ENCODE peak calls at places on chromosomes 3 and 15, in seven cellular contexts. G is CD8-positive, alpha-beta memory T cell; Y is spleen; E is hepatocyte; C is mesendoderm; K is BE2C; L is body of pancreas. S is an unnamed sample. For H3K4me1, the result is how much of the 10 kb centered on the place peaks cover.

GRCh38 chr3:137217733-137218132 is 259.9 kb downstream of the IL20RB start:
- DNase-seq in G (no peak), Y (no peak), E (no peak), C (peak), K (peak), L (no peak), S (no peak)

GRCh38 chr3:28267984-28268849 is 26.8 kb downstream of the CMC1 start:
- DNase-seq in G (no peak), Y (no peak), E (no peak), C (peak), K (no peak), L (peak), S (no peak)

GRCh38 chr3:42961633-42962032 is 17.5 kb upstream of the GASK1A start:
- DNase-seq in G (no peak), Y (no peak), E (peak), C (peak), K (peak), L (peak), S (peak)

GRCh38 chr15:41474436-41474835 is 19.2 kb upstream of the ITPKA start:
- DNase-seq in G (no peak), Y (no peak), E (no peak), C (no peak), K (no peak), L (no peak), S (no peak)

GRCh38 chr3:194220776-194221735 is 85.1 kb downstream of the HES1 start:
- DNase-seq in G (no peak), Y (no peak), E (no peak), C (no peak), K (no peak), L (no peak), S (no peak)

GRCh38 chr3:16249336-16249735 is 15.4 kb downstream of the DPH3 start:
- DNase-seq in G (no peak), Y (peak), E (no peak), C (peak), K (peak), L (no peak), S (peak)

GRCh38 chr3:57682284-57682683 is 10.6 kb downstream of the DENND6A start:
- DNase-seq in G (no peak), Y (no peak), E (no peak), C (no peak), K (no peak), L (no peak), S (no peak)

GRCh38 chr15:43279496-43279895 is 12.8 kb upstream of the TGM5 start:
- DNase-seq in G (no peak), Y (no peak), E (no peak), C (no peak), K (no peak), L (no peak), S (no peak)

GRCh38 chr3:52458770-52459540 is 3.6 kb downstream of the NISCH start:
- DNase-seq in G (no peak), Y (no peak), E (no peak), C (no peak), K (no peak), L (no peak), S (no peak)

GRCh38 chr3:189143321-189143720 is 28.4 kb upstream of the TPRG1 start:
- DNase-seq in G (no peak), Y (no peak), E (no peak), C (peak), K (no peak), L (no peak), S (no peak)

GRCh38 chr15:40768492-40769309 is 1.1 kb upstream of the C15orf62 start:
- DNase-seq in G (no peak), Y (peak), E (no peak), C (no peak), K (no peak), L (no peak), S (no peak)

GRCh38 chr3:58630081-58630709 is 36.4 kb downstream of the FAM3D start:
- DNase-seq in G (peak), Y (no peak), E (peak), C (peak), K (peak), L (peak), S (peak)

GRCh38 chr3:89851974-89852621 is 744.7 kb downstream of the EPHA3 start:
- DNase-seq in G (no peak), Y (no peak), E (peak), C (peak), K (peak), L (peak), S (peak)

GRCh38 chr15:59999064-59999377 is 5.1 kb upstream of the FOXB1 start:
- DNase-seq in G (no peak), Y (no peak), E (no peak), C (peak), K (no peak), L (no peak), S (no peak)

GRCh38 chr15:38699633-38700230 is 135.1 kb upstream of the RASGRP1 start:
- DNase-seq in G (peak), Y (no peak), E (peak), C (peak), K (peak), L (peak), S (peak)

GRCh38 chr3:21718943-21719591 is 31.9 kb downstream of the ZNF385D start:
- DNase-seq in G (no peak), Y (no peak), E (no peak), C (no peak), K (no peak), L (no peak), S (no peak)

GRCh38 chr3:12399226-12399625 is 85.1 kb upstream of the TSEN2 start:
- DNase-seq in G (no peak), Y (no peak), E (no peak), C (no peak), K (no peak), L (no peak), S (no peak)

GRCh38 chr3:46923559-46924350 is 46.2 kb downstream of the PTH1R start:
- DNase-seq in G (no peak), Y (peak), E (peak), C (peak), K (peak), L (peak), S (peak)

GRCh38 chr3:161221881-161222600 is 930 bp downstream of the NMD3 start:
- DNase-seq in G (no peak), Y (no peak), E (peak), C (peak), K (no peak), L (peak), S (peak)

GRCh38 chr3:119817964-119818363 is 36.1 kb downstream of the NR1I2 start:
- DNase-seq in G (no peak), Y (no peak), E (no peak), C (peak), K (no peak), L (no peak), S (no peak)

GRCh38 chr3:115823083-115823482 is 199.8 kb downstream of the GAP43 start:
- DNase-seq in G (no peak), Y (no peak), E (no peak), C (no peak), K (no peak), L (no peak), S (no peak)

GRCh38 chr3:31370681-31371080 is 162.0 kb upstream of the STT3B start:
- DNase-seq in G (no peak), Y (no peak), E (peak), C (no peak), K (no peak), L (no peak), S (no peak)

GRCh38 chr3:195729476-195729875 is 8.7 kb downstream of the MUC20 start:
- DNase-seq in G (no peak), Y (no peak), E (no peak), C (no peak), K (no peak), L (no peak), S (no peak)

GRCh38 chr15:90231028-90232017 is 2.4 kb downstream of the CIB1 start:
- DNase-seq in G (peak), Y (peak), E (no peak), C (no peak), K (no peak), L (peak), S (no peak)

GRCh38 chr15:91592586-91592985 is 260.9 kb upstream of the SLCO3A1 start:
- DNase-seq in G (no peak), Y (no peak), E (no peak), C (no peak), K (no peak), L (no peak), S (no peak)

GRCh38 chr15:84749111-84749991 is 959 bp downstream of the ZNF592 start:
- DNase-seq in G (peak), Y (peak), E (peak), C (peak), K (peak), L (peak), S (peak)

GRCh38 chr15:35289029-35289617 is 204.0 kb upstream of the NANOGP8 start:
- DNase-seq in G (no peak), Y (no peak), E (peak), C (peak), K (peak), L (peak), S (peak)

GRCh38 chr3:13278783-13279531 is 141.2 kb downstream of the NUP210 start:
- DNase-seq in G (no peak), Y (peak), E (no peak), C (no peak), K (no peak), L (no peak), S (no peak)

GRCh38 chr15:71549100-71549499 is 261.3 kb upstream of the NR2E3 start:
- DNase-seq in G (no peak), Y (no peak), E (no peak), C (no peak), K (no peak), L (no peak), S (no peak)

GRCh38 chr15:69576948-69577351 is 124.3 kb downstream of the RPLP1 start:
- DNase-seq in G (no peak), Y (no peak), E (no peak), C (no peak), K (no peak), L (peak), S (no peak)

GRCh38 chr3:64067510-64068346 is 44.4 kb upstream of the PSMD6 start:
- DNase-seq in G (no peak), Y (no peak), E (no peak), C (no peak), K (peak), L (no peak), S (no peak)

GRCh38 chr3:183468424-183468823 is 40.0 kb upstream of the MCF2L2 start:
- DNase-seq in G (no peak), Y (no peak), E (no peak), C (no peak), K (no peak), L (no peak), S (no peak)

GRCh38 chr3:11600501-11601282 is 43.0 kb downstream of the VGLL4 start:
- DNase-seq in G (no peak), Y (no peak), E (peak), C (peak), K (no peak), L (peak), S (peak)

GRCh38 chr15:66780172-66780972 is 78.3 kb downstream of the SMAD6 start:
- DNase-seq in G (no peak), Y (no peak), E (peak), C (no peak), K (no peak), L (peak), S (no peak)

GRCh38 chr3:189389346-189389745 is 217.6 kb downstream of the TPRG1 start:
- DNase-seq in G (no peak), Y (no peak), E (no peak), C (no peak), K (no peak), L (no peak), S (no peak)

GRCh38 chr15:92906563-92907081 is 6.5 kb downstream of the CHD2 start:
- DNase-seq in G (no peak), Y (no peak), E (peak), C (no peak), K (no peak), L (peak), S (peak)

GRCh38 chr3:47261301-47261700 is 21.3 kb downstream of the KIF9 start:
- DNase-seq in G (no peak), Y (peak), E (no peak), C (peak), K (peak), L (no peak), S (no peak)

GRCh38 chr3:149152420-149152819 is 23.0 kb downstream of the HPS3 start:
- DNase-seq in G (no peak), Y (no peak), E (no peak), C (peak), K (no peak), L (no peak), S (no peak)

GRCh38 chr3:10373686-10374261 is 52.9 kb upstream of the SEC13 start:
- DNase-seq in G (no peak), Y (peak), E (no peak), C (peak), K (no peak), L (no peak), S (no peak)

GRCh38 chr15:101618861-101619614 is 33.1 kb downstream of the TM2D3 start:
- DNase-seq in G (no peak), Y (peak), E (no peak), C (peak), K (no peak), L (no peak), S (no peak)

GRCh38 chr15:64895285-64896065 is 16.2 kb upstream of the ANKDD1A start:
- DNase-seq in G (peak), Y (no peak), E (no peak), C (no peak), K (no peak), L (no peak), S (no peak)

GRCh38 chr15:64898406-64898805 is 13.3 kb upstream of the ANKDD1A start:
- DNase-seq in G (no peak), Y (no peak), E (no peak), C (no peak), K (no peak), L (no peak), S (no peak)

GRCh38 chr15:64894395-64895056 is 17.2 kb upstream of the ANKDD1A start:
- DNase-seq in G (peak), Y (peak), E (peak), C (peak), K (no peak), L (no peak), S (no peak)

GRCh38 chr15:64896371-64897069 is 15.2 kb upstream of the ANKDD1A start:
- DNase-seq in G (no peak), Y (no peak), E (no peak), C (no peak), K (no peak), L (no peak), S (no peak)

GRCh38 chr15:64897345-64897985 is 14.2 kb upstream of the ANKDD1A start:
- DNase-seq in G (no peak), Y (peak), E (peak), C (no peak), K (no peak), L (peak), S (no peak)
- H3K4me1 ChIP-seq in G (half or more), Y (half or more), E (under half), C (under half), K (under half), L (under half), S (under half)

GRCh38 chr15:99129644-99130043 is 24.8 kb downstream of the SYNM start:
- DNase-seq in G (no peak), Y (no peak), E (no peak), C (no peak), K (no peak), L (no peak), S (no peak)
- H3K4me1 ChIP-seq in G (under half), Y (under half), E (under half), C (under half), K (under half), L (under half), S (under half)

DNA sequence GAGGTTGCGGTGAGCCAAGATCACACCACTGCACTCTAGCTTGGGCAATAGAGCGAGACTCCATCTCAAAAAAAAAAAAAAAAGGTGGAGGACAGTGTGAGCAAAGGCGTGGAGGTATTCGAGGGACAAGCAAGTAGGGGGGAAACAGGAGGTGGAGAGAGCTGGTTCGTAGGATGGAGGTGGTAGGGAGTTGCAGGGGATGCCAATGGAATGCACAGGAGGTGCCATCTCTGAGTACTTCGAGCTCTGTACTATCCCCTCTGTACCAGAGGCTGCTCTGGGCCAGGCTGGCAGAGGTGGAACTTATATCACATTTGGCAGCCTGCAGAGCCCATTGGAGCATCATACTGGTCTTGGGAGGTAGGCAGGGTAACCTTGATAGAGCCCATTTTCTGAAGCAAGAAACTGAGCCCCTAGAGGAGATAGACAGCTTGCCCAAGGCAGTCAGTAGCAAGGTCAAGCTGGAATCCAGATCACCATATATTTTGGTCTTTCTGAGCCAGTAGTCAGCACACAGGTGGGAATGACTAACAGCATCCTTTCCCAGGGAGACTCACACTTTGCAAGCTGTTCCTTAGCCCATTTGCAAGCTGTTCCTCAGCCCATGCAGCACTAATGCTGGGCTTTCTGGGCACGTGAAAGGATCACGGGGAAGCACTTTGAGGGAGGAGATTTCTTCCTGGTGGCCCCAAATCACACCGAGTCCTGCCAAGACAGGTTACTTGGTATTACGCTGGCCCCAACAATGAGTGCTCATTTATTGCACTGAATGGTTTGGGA is 9.2 kb upstream of the CCDC33 start:
- DNase-seq in G (no peak), Y (no peak), E (no peak), C (no peak), K (no peak), L (no peak), S (no peak)
- H3K4me1 ChIP-seq in G (under half), Y (under half), E (under half), C (under half), K (half or more), L (under half), S (under half)

GRCh38 chr3:101268987-101269386 is 51.4 kb downstream of the IMPG2 start:
- DNase-seq in G (no peak), Y (no peak), E (no peak), C (no peak), K (no peak), L (no peak), S (no peak)
- H3K4me1 ChIP-seq in G (under half), Y (under half), E (under half), C (under half), K (under half), L (under half), S (under half)

GRCh38 chr3:99344216-99344615 is 294.2 kb upstream of the COL8A1 start:
- DNase-seq in G (no peak), Y (no peak), E (no peak), C (no peak), K (no peak), L (no peak), S (no peak)

GRCh38 chr3:99352811-99353210 is 285.6 kb upstream of the COL8A1 start:
- DNase-seq in G (no peak), Y (no peak), E (no peak), C (no peak), K (no peak), L (no peak), S (no peak)

GRCh38 chr3:99351097-99351496 is 287.3 kb upstream of the COL8A1 start:
- DNase-seq in G (no peak), Y (no peak), E (peak), C (no peak), K (no peak), L (no peak), S (no peak)

DNA sequence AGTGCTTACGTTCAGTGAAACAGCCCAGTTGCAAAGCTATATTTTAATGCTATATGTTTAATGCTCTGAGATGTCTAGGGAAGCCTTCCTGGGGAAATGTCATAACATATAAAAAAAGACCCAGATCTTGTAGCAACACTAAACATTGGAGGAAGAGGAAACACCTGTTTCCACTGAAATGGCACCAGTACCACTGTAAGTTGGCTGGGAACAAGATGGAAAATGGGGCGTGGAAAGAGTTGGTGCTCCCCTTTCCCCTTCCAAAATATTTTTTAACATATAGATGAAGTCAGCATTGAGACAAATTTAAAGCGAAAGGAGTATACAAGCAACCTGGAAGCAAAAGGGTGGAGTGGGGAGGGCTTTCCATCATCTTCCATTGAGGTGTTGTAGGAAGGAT is 289.9 kb upstream of the COL8A1 start:
- DNase-seq in G (no peak), Y (no peak), E (no peak), C (no peak), K (no peak), L (no peak), S (no peak)
- H3K4me1 ChIP-seq in G (under half), Y (under half), E (under half), C (under half), K (under half), L (under half), S (under half)

GRCh38 chr15:57502116-57502515 is 89.6 kb upstream of the MYZAP start:
- DNase-seq in G (no peak), Y (no peak), E (no peak), C (peak), K (no peak), L (no peak), S (no peak)

GRCh38 chr15:57500979-57501576 is 90.6 kb upstream of the MYZAP start:
- DNase-seq in G (no peak), Y (no peak), E (no peak), C (no peak), K (no peak), L (no peak), S (no peak)

GRCh38 chr15:57496946-57497944 is 94.5 kb upstream of the MYZAP start:
- DNase-seq in G (no peak), Y (no peak), E (peak), C (peak), K (peak), L (peak), S (no peak)

GRCh38 chr15:57503051-57503702 is 88.5 kb upstream of the MYZAP start:
- DNase-seq in G (no peak), Y (no peak), E (no peak), C (peak), K (no peak), L (no peak), S (peak)

DNA sequence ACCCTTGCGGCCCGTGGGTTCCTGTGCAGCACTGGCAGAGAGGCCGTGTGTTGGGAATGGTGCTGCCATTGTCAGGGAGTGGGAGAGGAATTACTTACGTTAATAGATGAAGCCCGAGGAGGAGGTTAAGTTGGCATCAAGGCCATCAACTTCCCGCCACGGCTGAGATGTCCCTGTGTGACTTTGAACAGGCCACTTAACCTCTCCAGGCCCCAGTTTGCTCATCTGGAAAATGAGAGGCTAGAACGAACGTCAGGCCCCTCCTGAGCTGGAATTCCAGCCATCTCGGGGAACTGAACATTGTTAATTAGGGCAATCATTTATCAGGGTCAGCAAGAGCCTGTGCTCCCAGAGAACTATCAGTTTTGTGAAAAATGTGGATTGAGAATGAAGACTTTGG is 91.4 kb upstream of the MYZAP start:
- DNase-seq in G (no peak), Y (no peak), E (no peak), C (peak), K (no peak), L (no peak), S (no peak)
- H3K4me1 ChIP-seq in G (under half), Y (under half), E (half or more), C (under half), K (under half), L (half or more), S (under half)

DNA sequence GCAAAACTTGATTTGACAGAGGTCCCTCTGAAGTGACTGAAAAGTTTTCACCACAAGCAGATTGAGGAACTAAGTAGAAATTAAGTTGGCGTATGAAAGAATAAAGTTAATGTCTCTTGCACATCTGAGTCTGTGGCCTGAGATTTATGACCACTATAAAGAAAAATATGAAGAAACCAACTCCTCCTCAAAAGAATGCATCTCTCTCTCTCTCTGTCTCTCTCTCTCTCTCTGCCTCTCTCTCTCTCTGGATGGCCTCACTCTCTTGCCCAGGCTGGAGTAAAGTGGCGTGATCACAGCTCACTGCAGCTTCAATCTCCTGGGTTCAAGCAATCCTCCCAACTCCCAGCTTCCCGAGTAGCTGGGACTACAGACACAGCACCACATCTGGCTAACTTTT is 55.2 kb downstream of the RPL22L1 start:
- DNase-seq in G (no peak), Y (no peak), E (no peak), C (no peak), K (no peak), L (no peak), S (no peak)
- H3K4me1 ChIP-seq in G (under half), Y (under half), E (under half), C (under half), K (under half), L (under half), S (under half)

S was measured in HAP-1.